ENCODE peak calls at places on chromosomes 7 and 10, in eight cellular contexts. S is A549; R is colonic mucosa; O is CD8-positive, alpha-beta T cell; E is stomach; G is astrocyte of the spinal cord; W is heart left ventricle; C is lower lobe of right lung. V is an unnamed sample.

GRCh38 chr10:6423413-6424170 is 156.5 kb downstream of the PRKCQ start:
- DNase-seq in S (no peak), R (no peak), O (no peak), E (no peak), G (no peak), W (no peak), C (no peak), V (no peak)

GRCh38 chr10:52820316-52820715 is 47.7 kb upstream of the MBL2 start:
- DNase-seq in S (no peak), R (no peak), O (no peak), E (no peak), G (no peak), W (no peak), C (no peak), V (no peak)

GRCh38 chr7:32088336-32088975 is 18.2 kb upstream of the PDE1C start:
- DNase-seq in S (no peak), R (no peak), O (no peak), E (no peak), G (peak; percentile 39), W (no peak), C (no peak), V (no peak)

GRCh38 chr7:74272305-74273038 is 16.7 kb upstream of the CLIP2 start:
- DNase-seq in S (peak; percentile 54), R (peak; percentile 68), O (no peak), E (peak; percentile 45), G (peak; percentile 95), W (peak; percentile 85), C (peak; percentile 85), V (peak; percentile 85)

GRCh38 chr7:100190059-100190711 is 12.5 kb downstream of the STAG3 start:
- DNase-seq in S (peak; percentile 60), R (no peak), O (no peak), E (no peak), G (peak; percentile 58), W (no peak), C (no peak), V (peak; percentile 30)

GRCh38 chr10:131112691-131113090 is 198.8 kb downstream of the TCERG1L start:
- DNase-seq in S (no peak), R (no peak), O (no peak), E (no peak), G (no peak), W (no peak), C (peak; percentile 17), V (no peak)

GRCh38 chr7:142871260-142872105 is 14.1 kb downstream of the TRPV6 start:
- DNase-seq in S (no peak), R (no peak), O (no peak), E (no peak), G (no peak), W (no peak), C (no peak), V (no peak)

GRCh38 chr7:148607151-148607661 is 16.6 kb downstream of the C7orf33 start:
- DNase-seq in S (no peak), R (no peak), O (no peak), E (no peak), G (no peak), W (no peak), C (no peak), V (no peak)

GRCh38 chr10:115861455-115861854 is 411.6 kb downstream of the GFRA1 start:
- DNase-seq in S (no peak), R (no peak), O (no peak), E (no peak), G (no peak), W (no peak), C (no peak), V (no peak)

GRCh38 chr10:89649051-89649450 is 4.0 kb upstream of the PANK1 start:
- DNase-seq in S (no peak), R (no peak), O (no peak), E (no peak), G (no peak), W (no peak), C (no peak), V (no peak)

GRCh38 chr10:15791816-15792524 is 68.3 kb downstream of the MINDY3 start:
- DNase-seq in S (no peak), R (no peak), O (no peak), E (no peak), G (peak; percentile 22), W (peak; percentile 15), C (no peak), V (no peak)

GRCh38 chr10:123678376-123678775 is 12.2 kb downstream of the GPR26 start:
- DNase-seq in S (no peak), R (no peak), O (no peak), E (no peak), G (no peak), W (no peak), C (no peak), V (no peak)

GRCh38 chr7:1086588-1087461 is 1.1 kb upstream of the GPER1 start:
- DNase-seq in S (peak; percentile 53), R (peak; percentile 85), O (peak; percentile 63), E (peak; percentile 81), G (peak; percentile 52), W (peak; percentile 68), C (peak; percentile 80), V (peak; percentile 94)

GRCh38 chr7:129796186-129796775 is 156.5 kb downstream of the UBE2H start:
- DNase-seq in S (no peak), R (no peak), O (no peak), E (no peak), G (no peak), W (no peak), C (no peak), V (no peak)

GRCh38 chr7:28130277-28130676 is 50.3 kb downstream of the JAZF1 start:
- DNase-seq in S (no peak), R (no peak), O (no peak), E (no peak), G (peak; percentile 39), W (no peak), C (no peak), V (no peak)

GRCh38 chr10:93947524-93947923 is 46.2 kb upstream of the PLCE1 start:
- DNase-seq in S (no peak), R (no peak), O (no peak), E (no peak), G (peak; percentile 27), W (no peak), C (no peak), V (no peak)

GRCh38 chr10:119001717-119002500 is 27.6 kb upstream of the NANOS1 start:
- DNase-seq in S (no peak), R (no peak), O (no peak), E (no peak), G (no peak), W (no peak), C (no peak), V (no peak)

GRCh38 chr10:103355906-103356599 is 5.1 kb upstream of the PCGF6 start:
- DNase-seq in S (no peak), R (no peak), O (no peak), E (no peak), G (no peak), W (no peak), C (no peak), V (no peak)

GRCh38 chr10:103353281-103353680 is 2.3 kb upstream of the PCGF6 start:
- DNase-seq in S (peak; percentile 37), R (no peak), O (no peak), E (no peak), G (no peak), W (no peak), C (no peak), V (no peak)

GRCh38 chr10:103350175-103350521 is 792 bp downstream of the PCGF6 start:
- DNase-seq in S (no peak), R (no peak), O (no peak), E (no peak), G (no peak), W (no peak), C (no peak), V (no peak)

DNA sequence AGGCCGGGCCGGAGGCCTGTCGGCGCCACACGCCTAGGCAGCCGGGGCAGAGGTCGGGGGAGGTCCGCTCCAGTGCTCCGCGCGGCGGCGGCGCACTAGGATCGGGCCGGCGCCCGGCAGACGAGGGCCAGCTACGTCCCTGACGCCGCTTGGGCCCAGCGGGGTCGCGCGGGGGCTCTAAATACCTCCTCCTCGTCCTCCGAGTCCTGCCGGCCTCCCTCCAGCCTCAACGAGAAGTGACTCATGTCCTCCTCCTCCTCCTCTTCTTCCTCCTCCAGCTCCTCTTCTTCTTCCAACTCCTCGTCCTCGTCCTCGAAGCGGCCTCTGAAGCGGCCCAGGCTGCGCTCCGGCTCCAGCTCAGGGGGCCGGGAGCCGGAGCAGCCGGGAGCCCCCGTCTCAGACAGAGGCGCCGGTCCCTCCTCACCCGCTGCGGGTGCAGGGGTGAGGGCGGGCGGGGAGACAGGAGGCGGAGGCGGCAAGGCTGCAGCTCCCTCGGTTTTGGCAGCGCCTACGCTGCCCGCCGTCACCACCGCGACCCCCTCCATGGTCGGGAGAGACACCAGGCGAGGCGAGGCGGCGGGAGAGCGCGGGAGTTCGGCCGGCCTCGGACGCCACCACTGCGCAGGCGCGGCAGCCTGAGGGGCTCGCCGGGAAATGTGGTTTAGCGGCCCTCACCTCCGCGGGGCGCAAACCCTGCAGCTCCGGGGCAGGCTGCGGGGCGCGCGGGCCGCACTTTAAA is at the start of gene PCGF6:
- DNase-seq in S (peak; percentile 85), R (peak; percentile 82), O (peak; percentile 58), E (peak; percentile 81), G (peak; percentile 81), W (peak; percentile 82), C (peak; percentile 85), V (peak; percentile 97)
- TF ChIP-seq CTCF in S (no peak), R (no peak), O (no peak), E (no peak), G (no peak), W (no peak), C (peak; percentile 30), V (no peak)

DNA sequence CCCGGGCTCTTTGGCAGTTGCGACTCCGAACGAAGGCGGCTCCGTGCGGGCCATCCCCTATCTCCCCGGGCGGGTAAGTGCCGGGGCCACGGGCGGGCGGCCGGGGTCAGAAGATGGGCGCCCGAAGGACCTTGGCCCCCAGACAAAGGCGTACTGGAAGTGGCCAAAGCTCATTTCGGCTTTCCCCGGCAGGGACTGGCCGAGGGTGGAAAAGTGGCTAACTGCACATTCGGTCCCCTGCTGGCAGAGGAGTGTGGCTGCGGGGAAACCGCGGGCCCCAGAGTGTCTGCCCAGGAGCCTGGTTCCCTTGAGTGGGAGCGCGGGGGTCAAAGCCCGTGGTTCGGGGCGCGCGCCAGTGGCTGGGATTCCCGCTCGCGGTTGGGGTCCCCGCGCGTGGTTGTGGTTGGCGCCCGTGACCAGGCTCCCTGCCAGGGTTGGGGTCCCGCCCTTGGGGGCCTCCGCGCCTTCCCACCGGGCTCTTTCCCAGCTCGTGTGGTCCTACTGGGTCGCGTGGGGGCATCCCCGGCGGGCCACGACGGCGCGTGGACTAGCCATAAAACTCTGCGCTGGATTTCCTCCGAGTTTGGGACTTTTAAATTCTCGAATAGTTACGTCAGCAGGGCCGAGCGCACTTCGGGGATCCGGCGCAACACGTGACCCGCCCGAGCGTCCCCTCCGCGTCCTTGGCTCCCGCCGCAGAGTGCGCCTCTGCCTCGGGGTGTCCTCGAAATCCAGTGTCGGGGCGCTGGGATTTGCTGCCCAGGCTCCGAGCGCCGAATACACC is 124.4 kb downstream of the TACC2 start:
- DNase-seq in S (peak; percentile 77), R (peak; percentile 77), O (no peak), E (peak; percentile 69), G (peak; percentile 71), W (peak; percentile 83), C (peak; percentile 85), V (peak; percentile 75)
- TF ChIP-seq CTCF in S (no peak), R (peak; percentile 42), O (no peak), E (peak; percentile 15), G (peak; percentile 58), W (peak; percentile 50), C (peak; percentile 45), V (no peak)

GRCh38 chr7:29189743-29190201 is 4.8 kb upstream of the CHN2 start:
- DNase-seq in S (peak; percentile 40), R (peak; percentile 81), O (peak; percentile 69), E (peak; percentile 76), G (peak; percentile 35), W (peak; percentile 56), C (peak; percentile 68), V (peak; percentile 71)
- TF ChIP-seq CTCF in S (peak; percentile 66), R (peak; percentile 83), O (peak; percentile 78), E (peak; percentile 73), G (peak; percentile 94), W (peak; percentile 86), C (peak; percentile 80), V (peak; percentile 51)

GRCh38 chr7:157760004-157760730 is 423.4 kb downstream of the DNAJB6 start:
- DNase-seq in S (peak; percentile 12), R (no peak), O (no peak), E (no peak), G (no peak), W (no peak), C (no peak), V (no peak)
- TF ChIP-seq CTCF in S (no peak), R (no peak), O (no peak), E (no peak), G (no peak), W (no peak), C (no peak), V (no peak)